ENCODE peak calls at places on chromosomes 12 and 14, in four cellular contexts. R is tibial nerve, O is tibial artery, F is neuronal stem cell. Q is an unnamed sample.

GRCh38 chr14:102829106-102829505 is 51.9 kb downstream of the TRAF3 start:
- DNase-seq in R (no peak), O (no peak), F (no peak), Q (no peak)

GRCh38 chr12:122368361-122369073 is 54.0 kb downstream of the CLIP1 start:
- DNase-seq in R (no peak), O (no peak), F (no peak), Q (no peak)

GRCh38 chr12:25236626-25237025 is 14.1 kb downstream of the KRAS start:
- DNase-seq in R (no peak), O (no peak), F (no peak), Q (no peak)

GRCh38 chr14:101962503-101962874 is 1.9 kb upstream of the DYNC1H1 start:
- DNase-seq in R (peak; percentile 47), O (no peak), F (no peak), Q (no peak)

GRCh38 chr14:80269338-80269935 is 58.1 kb upstream of the DIO2 start:
- DNase-seq in R (no peak), O (no peak), F (no peak), Q (no peak)

GRCh38 chr12:51907083-51907863 is at the start of gene ACVRL1:
- DNase-seq in R (no peak), O (no peak), F (no peak), Q (peak; percentile 85)

GRCh38 chr12:46371718-46372130 is 849 bp downstream of the SLC38A2 start:
- DNase-seq in R (peak; percentile 52), O (peak; percentile 76), F (no peak), Q (peak; percentile 70)

GRCh38 chr12:94909609-94910008 is 93.9 kb downstream of the NDUFA12 start:
- DNase-seq in R (peak; percentile 55), O (no peak), F (peak; percentile 8), Q (peak; percentile 13)

GRCh38 chr12:99250091-99250490 is 397.5 kb upstream of the GARIN6 start:
- DNase-seq in R (no peak), O (no peak), F (no peak), Q (no peak)

GRCh38 chr14:67421356-67422224 is 9.6 kb upstream of the PLEK2 start:
- DNase-seq in R (no peak), O (no peak), F (no peak), Q (no peak)

GRCh38 chr14:85102591-85102990 is 427.4 kb upstream of the FLRT2 start:
- DNase-seq in R (no peak), O (no peak), F (no peak), Q (no peak)

GRCh38 chr12:3634348-3634747 is 118.6 kb downstream of the CRACR2A start:
- DNase-seq in R (no peak), O (no peak), F (no peak), Q (peak; percentile 54)

GRCh38 chr12:6078378-6079083 is 45.9 kb downstream of the VWF start:
- DNase-seq in R (no peak), O (no peak), F (no peak), Q (peak; percentile 36)

GRCh38 chr14:38605193-38606114 is 349.6 kb upstream of the CLEC14A start:
- DNase-seq in R (no peak), O (no peak), F (no peak), Q (no peak)

GRCh38 chr12:52010692-52011601 is 4.2 kb downstream of the TAMALIN start:
- DNase-seq in R (no peak), O (no peak), F (no peak), Q (peak; percentile 39)

GRCh38 chr12:93880853-93881522 is 203.8 kb downstream of the CRADD start:
- DNase-seq in R (no peak), O (no peak), F (no peak), Q (no peak)

GRCh38 chr14:69501362-69501964 is 16.9 kb downstream of the PLEKHD1 start:
- DNase-seq in R (no peak), O (no peak), F (no peak), Q (peak; percentile 35)

GRCh38 chr14:35149239-35149638 is 26.9 kb downstream of the PRORP start:
- DNase-seq in R (no peak), O (no peak), F (no peak), Q (no peak)

GRCh38 chr12:19129486-19130223 is at the start of gene PLEKHA5:
- DNase-seq in R (peak; percentile 52), O (peak; percentile 65), F (peak; percentile 71), Q (peak; percentile 97)

GRCh38 chr12:105843989-105844768 is 294.6 kb downstream of the NUAK1 start:
- DNase-seq in R (peak; percentile 32), O (no peak), F (no peak), Q (no peak)

GRCh38 chr14:95237121-95237876 is 80.0 kb upstream of the DICER1 start:
- DNase-seq in R (peak; percentile 67), O (no peak), F (no peak), Q (no peak)

GRCh38 chr12:76250256-76250655 is 98.0 kb downstream of the BBS10 start:
- DNase-seq in R (no peak), O (no peak), F (no peak), Q (no peak)

GRCh38 chr12:27462151-27462694 is 15.7 kb downstream of the SMCO2 start:
- DNase-seq in R (no peak), O (no peak), F (no peak), Q (no peak)

GRCh38 chr12:39574378-39574777 is 45.2 kb downstream of the ABCD2 start:
- DNase-seq in R (no peak), O (no peak), F (peak; percentile 15), Q (peak; percentile 36)

GRCh38 chr12:127675936-127676335 is 591.0 kb upstream of the TMEM132C start:
- DNase-seq in R (no peak), O (no peak), F (no peak), Q (no peak)
- H3K4me3 ChIP-seq in R (no peak overlapping the region), O (no peak overlapping the region), F (no peak overlapping the region), Q (no peak overlapping the region)

GRCh38 chr14:105447651-105448640 is 26.7 kb upstream of the CRIP2 start:
- DNase-seq in R (no peak), O (no peak), F (no peak), Q (no peak)
- H3K36me3 ChIP-seq in R (no peaks in the 10 kb centered on the region), O (no peaks in the 10 kb centered on the region), F (peaks cover 41% of the 10 kb centered on the region), Q (peaks cover 22% of the 10 kb centered on the region)

DNA sequence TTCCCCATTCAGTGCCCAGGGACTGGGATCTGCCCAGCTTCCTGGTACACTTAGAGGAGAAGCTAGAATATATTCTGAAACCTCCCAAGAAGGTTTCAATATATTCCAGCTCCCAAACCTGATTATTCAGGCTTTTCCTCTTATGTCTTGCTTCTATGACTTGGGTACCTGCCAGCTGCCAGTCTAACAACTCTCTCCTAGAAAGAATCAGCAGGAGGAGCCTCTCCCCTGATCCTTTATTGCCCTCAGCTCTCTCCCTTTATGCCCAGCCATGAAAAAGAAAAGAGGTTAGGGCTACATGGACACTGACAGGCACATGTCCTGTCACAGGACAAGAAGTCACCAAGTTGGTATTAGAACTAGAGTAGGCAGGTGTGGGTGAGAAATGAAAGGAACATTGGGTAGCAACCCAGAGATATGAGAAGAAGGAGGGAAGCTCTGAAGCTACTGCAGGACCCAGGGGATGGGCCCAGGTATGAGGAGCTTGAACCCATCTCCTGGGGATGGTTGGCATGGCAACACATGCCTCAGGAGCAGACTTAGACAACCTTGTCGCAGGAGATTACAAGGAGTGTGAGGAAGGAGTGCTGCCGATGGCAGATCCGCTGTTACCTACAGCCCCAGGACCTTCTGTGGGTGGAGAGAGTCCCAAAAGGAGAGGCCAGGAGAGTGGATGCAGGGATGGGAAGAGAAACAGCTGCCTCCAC is 2.0 kb upstream of the CACNB3 start:
- DNase-seq in R (no peak), O (no peak), F (no peak), Q (no peak)
- H3K27me3 ChIP-seq in R (no peaks in the 10 kb centered on the region), O (no peaks in the 10 kb centered on the region), F (no peaks in the 10 kb centered on the region), Q (peaks cover 66% of the 10 kb centered on the region)

GRCh38 chr14:64550539-64551333 is 975 bp downstream of the PPP1R36 start:
- DNase-seq in R (no peak), O (no peak), F (no peak), Q (no peak)
- H3K4me3 ChIP-seq in R (peak overlapping the region; percentile 51), O (no peak overlapping the region), F (no peak overlapping the region), Q (peak overlapping the region; percentile 64)

GRCh38 chr14:64115401-64115800 is 178.8 kb downstream of the ESR2 start:
- DNase-seq in R (no peak), O (no peak), F (no peak), Q (no peak)

GRCh38 chr14:64119535-64119934 is 174.6 kb downstream of the ESR2 start:
- DNase-seq in R (no peak), O (no peak), F (no peak), Q (no peak)

GRCh38 chr14:64114796-64115195 is 179.4 kb downstream of the ESR2 start:
- DNase-seq in R (no peak), O (no peak), F (no peak), Q (no peak)

GRCh38 chr14:64117671-64118402 is 176.3 kb downstream of the ESR2 start:
- DNase-seq in R (no peak), O (peak; percentile 50), F (no peak), Q (no peak)

DNA sequence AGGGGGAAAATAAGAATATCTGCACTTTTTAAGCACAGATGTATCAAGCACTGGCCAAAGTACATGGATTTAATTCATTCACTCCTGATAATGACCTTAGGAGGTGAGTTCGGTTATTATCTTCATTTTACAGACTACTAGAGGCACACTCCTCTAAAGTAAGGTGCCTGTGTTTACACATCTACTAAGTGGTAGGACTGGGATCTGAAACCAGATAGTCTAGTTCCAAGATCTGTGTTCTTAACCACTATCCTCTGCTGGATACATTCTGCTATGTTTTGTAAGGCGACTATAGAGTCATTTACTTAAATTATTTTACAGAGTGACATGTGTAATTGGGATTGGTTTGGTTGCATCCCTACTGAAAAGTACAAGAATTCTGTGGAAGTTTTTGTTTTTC is 175.3 kb downstream of the ESR2 start:
- DNase-seq in R (no peak), O (no peak), F (no peak), Q (no peak)
- H3K36me3 ChIP-seq in R (no peaks in the 10 kb centered on the region), O (peaks cover 23% of the 10 kb centered on the region), F (peaks cover 19% of the 10 kb centered on the region), Q (peaks cover 4% of the 10 kb centered on the region)

GRCh38 chr12:57658890-57659289 is 25.9 kb upstream of the B4GALNT1 start:
- DNase-seq in R (no peak), O (no peak), F (no peak), Q (no peak)
- H3K27me3 ChIP-seq in R (no peaks in the 10 kb centered on the region), O (no peaks in the 10 kb centered on the region), F (no peaks in the 10 kb centered on the region), Q (no peaks in the 10 kb centered on the region)

GRCh38 chr12:67593041-67593870 is 55.3 kb upstream of the DYRK2 start:
- DNase-seq in R (no peak), O (no peak), F (no peak), Q (no peak)
- H3K4me3 ChIP-seq in R (no peak overlapping the region), O (no peak overlapping the region), F (no peak overlapping the region), Q (no peak overlapping the region)

DNA sequence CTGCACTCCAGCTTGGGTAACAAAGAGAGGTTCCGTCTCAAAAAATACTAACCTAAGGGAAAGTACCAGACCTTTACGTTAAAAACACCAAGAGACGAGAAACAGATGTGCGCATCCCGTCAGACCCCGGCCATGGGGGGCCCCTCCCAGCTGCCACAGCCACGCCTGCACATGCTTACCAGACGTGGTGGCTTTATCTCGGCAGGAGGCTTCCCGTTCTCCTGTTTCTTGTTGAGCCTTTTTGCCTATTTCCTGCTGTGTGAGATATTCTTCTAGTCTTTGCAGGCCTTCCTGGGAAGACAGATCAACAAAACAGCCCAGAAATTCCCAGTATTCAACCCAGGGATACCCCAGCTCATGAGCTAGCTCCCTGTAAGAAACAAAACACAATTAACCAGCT is 23.6 kb downstream of the PGAM5 start:
- DNase-seq in R (no peak), O (no peak), F (no peak), Q (no peak)
- H3K36me3 ChIP-seq in R (peaks cover 2% of the 10 kb centered on the region), O (peaks cover 78% of the 10 kb centered on the region), F (peaks cover 70% of the 10 kb centered on the region), Q (peaks cover 48% of the 10 kb centered on the region)